ENCODE peak calls at places on chromosomes 3 and 15, in eight cellular contexts. G is BJ; U is naive thymus-derived CD8-positive, alpha-beta T cell; Z is adipocyte; D is AG10803; E is body of pancreas; P is thoracic aorta; Q is KBM-7. C is an unnamed sample.

GRCh38 chr3:150292891-150293290 is 115.2 kb upstream of the TSC22D2 start:
- DNase-seq in P (no peak), G (peak; percentile 79), Z (peak; percentile 71), U (no peak), Q (no peak), D (peak; percentile 97), E (no peak), C (no peak)

GRCh38 chr15:94480289-94480834 is 249.0 kb downstream of the MCTP2 start:
- DNase-seq in U (no peak), P (no peak), Z (no peak), Q (no peak), D (no peak), E (no peak), G (no peak), C (no peak)

GRCh38 chr3:197363553-197364409 is 65.4 kb upstream of the DLG1 start:
- DNase-seq in E (no peak), G (no peak), U (no peak), D (no peak), Q (no peak), P (no peak), Z (no peak), C (no peak)

GRCh38 chr3:134029734-134030381 is at the start of gene SLCO2A1:
- DNase-seq in D (peak; percentile 17), U (no peak), Q (peak; percentile 7), G (no peak), P (no peak), Z (peak; percentile 70), E (peak; percentile 29), C (peak; percentile 86)

GRCh38 chr15:24039683-24040082 is 352.6 kb upstream of the NDN start:
- DNase-seq in Q (no peak), Z (no peak), D (no peak), G (no peak), U (no peak), E (no peak), P (no peak), C (no peak)

GRCh38 chr3:50503504-50503903 is at the start of gene CACNA2D2:
- DNase-seq in D (no peak), P (no peak), Q (peak; percentile 65), Z (peak; percentile 51), E (peak; percentile 70), G (no peak), U (peak; percentile 81), C (peak; percentile 87)

GRCh38 chr3:146026547-146026946 is 134.4 kb downstream of the PLOD2 start:
- DNase-seq in G (no peak), E (no peak), Z (no peak), Q (no peak), D (no peak), P (no peak), U (no peak), C (no peak)

GRCh38 chr3:32120480-32120879 is 14.1 kb downstream of the GPD1L start:
- DNase-seq in P (no peak), Q (peak; percentile 59), G (no peak), Z (no peak), E (no peak), D (no peak), U (no peak), C (no peak)

GRCh38 chr3:46905661-46906451 is 28.3 kb downstream of the PTH1R start:
- DNase-seq in Z (no peak), E (no peak), D (no peak), Q (no peak), U (no peak), P (no peak), G (no peak), C (no peak)

GRCh38 chr3:147614210-147614609 is 205.0 kb downstream of the ZIC1 start:
- DNase-seq in P (no peak), E (no peak), U (no peak), Q (no peak), Z (no peak), G (no peak), D (peak; percentile 11), C (no peak)

GRCh38 chr3:194985031-194985578 is 285.9 kb downstream of the XXYLT1 start:
- DNase-seq in Q (no peak), D (peak; percentile 82), P (no peak), U (no peak), Z (no peak), G (no peak), E (peak; percentile 60), C (peak; percentile 96)

GRCh38 chr3:129633751-129634481 is 27.4 kb upstream of the PLXND1 start:
- DNase-seq in Z (no peak), E (no peak), P (no peak), G (no peak), U (no peak), Q (no peak), D (no peak), C (peak; percentile 66)

GRCh38 chr15:24954783-24955548 is at the start of the genes SNRPN and SNURF:
- DNase-seq in D (peak; percentile 72), Z (peak; percentile 80), G (no peak), Q (no peak), P (peak; percentile 3), E (peak; percentile 74), U (peak; percentile 65), C (peak; percentile 85)

GRCh38 chr3:125232394-125232793 is 19.8 kb upstream of the SLC12A8 start:
- DNase-seq in Q (no peak), D (no peak), U (no peak), E (no peak), Z (no peak), G (no peak), P (no peak), C (no peak)

GRCh38 chr15:45134682-45135604 is 5.1 kb downstream of the DUOX1 start:
- DNase-seq in E (peak; percentile 50), D (no peak), P (no peak), Z (no peak), U (no peak), Q (no peak), G (no peak), C (peak; percentile 83)

GRCh38 chr3:184636774-184637316 is 75.0 kb downstream of the MAGEF1 start:
- DNase-seq in E (no peak), Z (peak; percentile 76), P (no peak), D (peak; percentile 79), Q (peak; percentile 63), G (peak; percentile 37), U (peak; percentile 41), C (no peak)

GRCh38 chr3:186451371-186451770 is 89.3 kb upstream of the DGKG start:
- DNase-seq in Z (no peak), D (no peak), G (no peak), Q (no peak), E (no peak), P (no peak), U (no peak), C (no peak)

GRCh38 chr3:120052225-120052624 is 42.0 kb downstream of the GSK3B start:
- DNase-seq in Z (no peak), E (no peak), G (no peak), D (no peak), Q (no peak), P (no peak), U (no peak), C (no peak)

GRCh38 chr3:100396967-100397366 is 3.9 kb downstream of the TOMM70 start:
- DNase-seq in P (no peak), U (no peak), D (no peak), E (no peak), Z (peak; percentile 42), Q (no peak), G (no peak), C (no peak)

GRCh38 chr3:166444756-166445155 is 607.5 kb upstream of the BCHE start:
- DNase-seq in U (no peak), P (no peak), G (no peak), D (no peak), E (no peak), Q (no peak), Z (no peak), C (peak; percentile 44)

GRCh38 chr15:47188766-47189507 is 528.4 kb upstream of the SEMA6D start:
- DNase-seq in Q (no peak), U (no peak), D (no peak), Z (no peak), G (no peak), E (no peak), P (no peak), C (peak; percentile 78)

GRCh38 chr3:195441476-195441970 is 1.3 kb downstream of the ACAP2 start:
- DNase-seq in G (no peak), Q (no peak), E (no peak), D (peak; percentile 19), U (no peak), P (no peak), Z (peak; percentile 55), C (no peak)

GRCh38 chr3:115697263-115698053 is 74.1 kb downstream of the GAP43 start:
- DNase-seq in Z (no peak), E (no peak), G (no peak), P (no peak), Q (peak; percentile 7), D (no peak), U (no peak), C (no peak)

GRCh38 chr3:178295257-178295912 is 240.9 kb upstream of the KCNMB2 start:
- DNase-seq in D (peak; percentile 99), Z (peak; percentile 89), Q (no peak), P (no peak), E (no peak), G (peak; percentile 90), U (no peak), C (no peak)

GRCh38 chr3:111762535-111762934 is 96.5 kb upstream of the PHLDB2 start:
- DNase-seq in E (no peak), Z (peak; percentile 86), P (no peak), Q (no peak), D (no peak), U (no peak), G (no peak), C (no peak)

GRCh38 chr15:64051645-64052259 is 5.5 kb upstream of the DAPK2 start:
- DNase-seq in G (no peak), D (no peak), P (no peak), E (no peak), U (no peak), Z (no peak), Q (no peak), C (no peak)

GRCh38 chr3:183895296-183895695 is 10.6 kb upstream of the PARL start:
- DNase-seq in E (peak; percentile 52), G (no peak), U (peak; percentile 62), D (peak; percentile 58), P (no peak), Q (peak; percentile 80), Z (peak; percentile 78), C (peak; percentile 60)

GRCh38 chr3:107604057-107604802 is 81.5 kb downstream of the BBX start:
- DNase-seq in U (no peak), E (no peak), Z (peak; percentile 61), Q (no peak), G (peak; percentile 27), P (no peak), D (peak; percentile 63), C (no peak)

GRCh38 chr15:92907880-92908279 is 7.8 kb downstream of the CHD2 start:
- DNase-seq in P (peak; percentile 45), Z (peak; percentile 71), U (no peak), G (peak; percentile 65), D (peak; percentile 88), Q (peak; percentile 58), E (peak; percentile 63), C (no peak)

GRCh38 chr3:43417133-43417532 is 130.8 kb downstream of the SNRK start:
- DNase-seq in P (no peak), U (no peak), Q (no peak), D (no peak), G (no peak), E (no peak), Z (no peak), C (no peak)

GRCh38 chr15:96421211-96421610 is 90.7 kb downstream of the NR2F2 start:
- DNase-seq in Z (peak; percentile 23), G (peak; percentile 18), E (no peak), P (no peak), U (no peak), Q (no peak), D (peak; percentile 68), C (no peak)

GRCh38 chr3:161350916-161351315 is 20.4 kb downstream of the SPTSSB start:
- DNase-seq in Q (no peak), G (no peak), D (no peak), Z (no peak), E (no peak), P (no peak), U (no peak), C (no peak)

GRCh38 chr3:185270262-185270955 is 16.6 kb upstream of the EHHADH start:
- DNase-seq in Z (peak; percentile 23), E (peak; percentile 21), D (peak; percentile 41), G (no peak), Q (peak; percentile 57), U (no peak), P (no peak), C (peak; percentile 84)

C was measured in endodermal cell.